ENCODE peak calls at places on chromosomes 13 and 19, in nine cellular contexts. W is progenitor cell of endocrine pancreas, R is nephron progenitor cell, G is AG09319, L is cardiac muscle cell, M is lower leg skin, V is foreskin fibroblast, K is tibial artery, S is cardiac fibroblast. U is an unnamed sample.

GRCh38 chr13:36059366-36059765 is 71.8 kb downstream of the DCLK1 start:
- DNase-seq in R (no peak), G (no peak), W (no peak), L (no peak), K (no peak), V (no peak), S (no peak), M (no peak), U (no peak)

GRCh38 chr19:4059931-4060620 is 6.6 kb downstream of the ZBTB7A start:
- DNase-seq in M (peak), G (no peak), R (no peak), S (peak), W (no peak), K (peak), L (peak), V (no peak), U (no peak)

GRCh38 chr13:103100795-103101194 is 34.6 kb upstream of the SLC10A2 start:
- DNase-seq in R (no peak), V (peak), L (no peak), W (no peak), S (no peak), M (no peak), G (no peak), K (no peak), U (no peak)

GRCh38 chr13:43880930-43881329 is 1.2 kb downstream of the LACC1 start:
- DNase-seq in G (no peak), W (no peak), M (no peak), L (peak), V (peak), S (peak), K (no peak), R (no peak), U (no peak)

GRCh38 chr19:42250666-42251531 is 4.0 kb downstream of the ERF start:
- DNase-seq in L (peak), V (peak), R (no peak), K (no peak), G (no peak), M (no peak), S (peak), W (no peak), U (no peak)

GRCh38 chr19:34276614-34277013 is 22.3 kb downstream of the GARRE1 start:
- DNase-seq in M (no peak), K (no peak), V (no peak), G (no peak), W (no peak), S (no peak), L (no peak), R (no peak), U (no peak)

GRCh38 chr13:28318418-28318995 is 176.4 kb downstream of the FLT1 start:
- DNase-seq in K (no peak), G (no peak), V (peak), W (no peak), R (no peak), M (no peak), S (no peak), L (no peak), U (no peak)

GRCh38 chr13:73715910-73716257 is 418.3 kb downstream of the KLF12 start:
- DNase-seq in W (no peak), S (no peak), G (no peak), V (no peak), K (no peak), L (no peak), M (no peak), R (no peak), U (no peak)

GRCh38 chr19:5615756-5616327 is 6.7 kb downstream of the SAFB2 start:
- DNase-seq in V (peak), S (no peak), L (no peak), M (peak), W (no peak), K (no peak), R (no peak), G (no peak), U (no peak)

GRCh38 chr13:95497307-95497943 is 55.1 kb upstream of the CLDN10 start:
- DNase-seq in S (no peak), G (no peak), L (no peak), K (no peak), M (no peak), W (no peak), V (no peak), R (no peak), U (no peak)

GRCh38 chr13:26007774-26008173 is 44.0 kb downstream of the SHISA2 start:
- DNase-seq in M (no peak), W (no peak), S (no peak), G (no peak), L (no peak), K (no peak), R (no peak), V (no peak), U (no peak)

GRCh38 chr19:17553256-17553655 is 2.2 kb upstream of the COLGALT1 start:
- DNase-seq in M (peak), V (peak), K (peak), S (peak), G (peak), R (no peak), W (no peak), L (peak), U (peak)

GRCh38 chr19:35262101-35262761 is 6.5 kb upstream of the USF2 start:
- DNase-seq in W (no peak), G (no peak), R (no peak), S (no peak), V (no peak), L (no peak), M (peak), K (no peak), U (no peak)

DNA sequence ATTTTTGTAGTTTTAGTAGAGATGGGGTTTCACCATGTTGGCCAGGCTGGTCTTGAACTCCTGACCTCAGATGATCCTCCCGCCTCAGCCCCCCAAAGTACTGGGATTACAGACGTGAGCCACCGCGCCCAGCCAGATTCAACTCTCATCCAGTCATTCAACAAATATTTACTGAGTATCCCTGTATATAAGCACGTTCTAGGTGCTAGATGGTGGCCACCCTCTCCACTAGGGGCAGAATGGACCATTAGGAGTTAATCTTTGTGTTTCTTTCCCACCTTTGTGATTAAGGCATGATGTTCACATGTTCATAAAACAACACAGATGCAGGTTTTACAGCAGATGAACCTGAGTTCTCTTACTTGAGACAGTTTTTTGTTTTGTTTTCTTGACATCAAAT is 7.3 kb downstream of the SHKBP1 start:
- DNase-seq in W (no peak), S (no peak), M (no peak), K (no peak), G (no peak), V (no peak), L (no peak), R (no peak), U (no peak)
- TF ChIP-seq CTCF in W (peak), S (peak), M (no peak), K (no peak), G (no peak), V (peak), L (peak), R (peak), U (peak)

DNA sequence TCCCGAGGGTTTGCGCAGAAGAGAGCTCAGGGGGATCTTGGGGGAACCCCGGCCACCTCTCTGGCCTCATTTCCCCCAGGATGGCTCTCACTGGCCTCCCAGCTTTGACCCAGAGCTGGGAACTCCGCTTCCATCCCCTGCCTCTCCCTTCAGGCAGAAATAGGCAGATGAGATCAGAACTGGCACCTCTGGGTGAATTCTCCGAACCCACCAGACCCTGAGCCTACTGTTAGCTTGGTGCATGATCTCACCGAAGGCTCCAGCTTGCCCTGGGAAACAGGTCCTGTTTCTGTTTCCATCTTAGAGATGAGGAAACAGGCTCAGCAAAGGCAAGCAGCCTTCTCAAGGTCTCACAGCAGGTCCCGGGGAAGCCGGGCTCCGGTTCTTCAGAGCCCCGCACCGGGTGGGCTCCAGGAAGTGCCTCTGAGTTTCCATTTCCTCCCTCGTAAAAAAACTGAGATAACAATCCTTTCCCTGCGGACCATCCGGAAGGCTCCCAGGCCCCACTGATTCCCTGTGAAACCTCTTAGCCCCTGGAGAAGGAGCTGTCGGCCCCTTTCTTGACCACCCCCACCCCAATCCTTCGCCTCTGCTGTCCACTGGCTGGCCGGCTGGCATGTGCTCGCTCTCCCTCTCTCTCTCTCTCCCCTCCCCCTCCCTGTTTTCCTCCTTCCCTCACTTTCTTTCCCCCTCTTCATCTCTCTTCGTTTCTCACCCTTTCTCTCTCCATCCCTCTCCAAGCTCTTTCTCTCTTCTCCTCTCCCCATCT is 2.1 kb downstream of the NECTIN2 start:
- DNase-seq in G (no peak), R (peak), M (peak), L (peak), S (peak), W (no peak), K (peak), V (peak), U (peak)
- TF ChIP-seq CTCF in G (no peak), R (no peak), M (no peak), L (no peak), S (no peak), W (no peak), K (no peak), V (no peak), U (no peak)

GRCh38 chr19:6753178-6754031 is 13.8 kb downstream of the SH2D3A start:
- DNase-seq in K (peak), S (peak), W (peak), M (peak), R (peak), L (peak), G (no peak), V (peak), U (peak)
- TF ChIP-seq CTCF in K (peak), S (peak), W (peak), M (no peak), R (peak), L (peak), G (peak), V (peak), U (no peak)

GRCh38 chr13:77299587-77299986 is 27.3 kb downstream of the MYCBP2 start:
- DNase-seq in G (no peak), W (no peak), V (no peak), S (no peak), L (no peak), R (no peak), K (no peak), M (no peak), U (no peak)
- TF ChIP-seq CTCF in G (no peak), W (no peak), V (no peak), S (no peak), L (no peak), R (no peak), K (no peak), M (no peak), U (no peak)